ENCODE peak calls at places on chromosomes 6 and 20, in nine cellular contexts. S is adrenal gland, M is K562, X is prostate gland, A is tibial nerve, Z is ovary, T is spleen, P is Peyer's patch, L is body of pancreas. E is an unnamed sample.

GRCh38 chr6:158684745-158685355 is 35.0 kb downstream of the SYTL3 start:
- DNase-seq in S (no peak), M (no peak), X (no peak), A (no peak), Z (no peak), T (no peak), P (no peak), L (no peak), E (no peak)

GRCh38 chr6:159983641-159984080 is 14.8 kb downstream of the IGF2R start:
- DNase-seq in S (no peak), M (no peak), X (no peak), A (no peak), Z (no peak), T (no peak), P (no peak), L (no peak), E (no peak)

GRCh38 chr6:34067814-34068213 is 78.1 kb downstream of the GRM4 start:
- DNase-seq in S (no peak), M (peak; percentile 28), X (no peak), A (no peak), Z (no peak), T (no peak), P (no peak), L (no peak), E (no peak)

GRCh38 chr20:10381477-10381876 is 52.5 kb downstream of the MKKS start:
- DNase-seq in S (no peak), M (no peak), X (no peak), A (no peak), Z (no peak), T (no peak), P (no peak), L (no peak), E (no peak)

GRCh38 chr20:48984575-48985219 is 61.4 kb upstream of the CSE1L start:
- DNase-seq in S (no peak), M (no peak), X (no peak), A (no peak), Z (no peak), T (no peak), P (no peak), L (peak; percentile 79), E (no peak)

GRCh38 chr6:73031094-73031782 is 194.1 kb downstream of the KHDC1L start:
- DNase-seq in S (no peak), M (no peak), X (no peak), A (no peak), Z (no peak), T (no peak), P (no peak), L (no peak), E (no peak)

GRCh38 chr6:30071081-30071818 is 4.3 kb downstream of the PPP1R11 start:
- DNase-seq in S (peak; percentile 34), M (no peak), X (no peak), A (no peak), Z (peak; percentile 70), T (peak; percentile 79), P (no peak), L (no peak), E (no peak)

GRCh38 chr6:73258721-73259120 is 4.3 kb downstream of the KHDC1 start:
- DNase-seq in S (no peak), M (no peak), X (no peak), A (no peak), Z (no peak), T (no peak), P (no peak), L (no peak), E (no peak)

GRCh38 chr6:143589162-143589561 is 77.6 kb upstream of the FUCA2 start:
- DNase-seq in S (no peak), M (no peak), X (no peak), A (no peak), Z (no peak), T (no peak), P (no peak), L (no peak), E (no peak)

GRCh38 chr6:143594647-143595046 is 83.1 kb upstream of the PHACTR2 start:
- DNase-seq in S (no peak), M (no peak), X (no peak), A (no peak), Z (no peak), T (no peak), P (no peak), L (peak; percentile 17), E (no peak)

GRCh38 chr6:143595256-143596036 is 82.3 kb upstream of the PHACTR2 start:
- DNase-seq in S (no peak), M (no peak), X (no peak), A (no peak), Z (no peak), T (no peak), P (no peak), L (no peak), E (no peak)

GRCh38 chr6:143591441-143591840 is 79.9 kb upstream of the FUCA2 start:
- DNase-seq in S (no peak), M (no peak), X (no peak), A (no peak), Z (no peak), T (no peak), P (no peak), L (no peak), E (no peak)

DNA sequence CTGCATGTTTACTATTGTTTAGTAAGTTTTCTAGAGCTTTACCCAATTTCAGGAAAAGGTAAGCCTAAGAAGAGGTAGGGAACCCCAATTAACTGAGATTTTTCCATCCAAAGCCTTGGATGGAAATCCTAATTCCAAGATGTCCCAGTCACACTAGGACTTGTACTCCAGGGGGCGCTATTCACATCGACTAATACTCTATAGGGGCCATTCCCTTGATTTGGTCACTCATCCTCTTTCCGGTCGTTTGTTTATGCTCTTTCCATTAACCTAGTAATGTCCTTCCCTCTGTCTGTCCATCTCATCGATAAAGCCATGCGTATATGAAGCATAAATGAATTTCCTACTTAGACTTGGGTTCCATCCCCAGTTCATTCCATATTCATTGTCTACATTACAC is 80.8 kb upstream of the FUCA2 start:
- DNase-seq in S (no peak), M (peak; percentile 75), X (no peak), A (no peak), Z (no peak), T (no peak), P (no peak), L (peak; percentile 45), E (no peak)
- TF ChIP-seq CTCF in S (no peak), M (peak; percentile 83), X (no peak), A (no peak), Z (no peak), T (no peak), P (no peak), L (peak; percentile 20), E (no peak)

DNA sequence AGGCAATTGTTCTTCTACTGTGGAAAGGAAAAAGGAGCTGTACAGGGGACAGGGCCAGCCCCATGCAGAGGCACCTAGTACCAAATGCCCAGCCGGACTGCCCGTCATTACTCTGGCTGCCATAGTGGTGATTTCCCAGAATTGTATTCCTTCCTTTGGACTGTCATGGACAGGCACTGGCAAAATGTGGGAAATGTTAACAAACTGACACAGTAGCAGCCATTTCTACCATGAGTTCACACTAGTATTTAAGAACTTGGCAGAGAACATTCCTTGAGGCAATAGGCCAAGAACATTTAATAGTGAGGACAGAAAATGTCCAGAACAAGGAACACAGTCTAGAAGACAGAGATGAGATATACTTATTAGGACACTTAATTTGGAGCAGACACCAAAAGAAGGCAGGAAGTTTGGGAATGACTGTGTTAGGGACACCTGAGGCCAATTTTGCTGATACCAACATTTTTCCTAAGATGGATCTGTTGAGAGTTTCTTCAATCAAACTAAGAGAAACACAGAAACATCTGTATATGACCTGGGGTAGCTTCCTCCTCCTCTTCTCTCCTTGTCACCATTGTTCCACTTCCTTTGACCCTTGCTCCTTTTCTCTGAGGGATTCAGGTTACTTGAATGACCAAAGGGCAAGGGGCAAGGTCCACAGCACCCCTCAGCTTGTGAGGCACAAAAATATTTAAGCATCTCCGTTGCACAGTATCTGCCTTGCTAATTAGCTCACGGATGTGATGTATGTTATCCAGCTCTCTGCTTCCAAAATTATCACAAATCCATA is 14.9 kb downstream of the ADTRP start:
- DNase-seq in S (no peak), M (no peak), X (no peak), A (no peak), Z (no peak), T (no peak), P (no peak), L (no peak), E (no peak)
- H3K4me3 ChIP-seq in S (no peak overlapping the region), M (no peak overlapping the region), X (no peak overlapping the region), A (no peak overlapping the region), Z (no peak overlapping the region), T (no peak overlapping the region), P (no peak overlapping the region), L (no peak overlapping the region), E (no peak overlapping the region)

DNA sequence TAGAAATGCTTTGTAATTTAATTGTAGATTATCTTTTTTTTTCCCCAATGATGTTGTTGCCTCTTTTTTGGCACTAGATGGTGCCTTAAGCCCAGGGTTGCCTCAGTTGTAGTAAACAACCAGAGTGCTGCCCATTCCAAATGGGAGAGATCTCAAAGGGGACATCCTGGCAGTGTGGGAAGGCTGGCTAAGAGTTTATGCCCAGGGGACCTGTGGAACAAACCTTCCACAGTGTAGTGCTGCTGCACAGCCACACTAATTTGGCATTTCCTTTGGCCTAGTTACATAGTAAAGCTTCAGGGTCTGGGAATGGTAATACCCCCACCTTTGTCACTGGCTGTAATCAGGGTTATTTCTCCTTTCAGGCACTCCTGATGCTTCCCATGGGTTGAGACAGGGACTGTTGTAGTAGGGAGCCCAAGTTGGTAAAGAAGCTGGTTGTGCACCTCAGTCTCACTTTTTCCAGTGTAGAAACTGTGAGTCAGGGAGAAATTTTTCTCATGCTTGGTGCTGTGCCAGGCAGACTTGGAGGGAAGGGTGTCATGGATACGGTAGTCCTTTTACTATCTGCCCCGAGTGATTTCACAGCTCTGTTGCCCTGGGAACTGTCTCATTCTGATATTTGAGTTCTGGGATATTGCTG is 177.8 kb upstream of the ECI2 start:
- DNase-seq in S (peak; percentile 59), M (no peak), X (no peak), A (no peak), Z (no peak), T (no peak), P (no peak), L (peak; percentile 42), E (peak; percentile 23)
- TF ChIP-seq POLR2A in S (no peak), M (no peak), X (no peak), A (no peak), Z (no peak), T (no peak), P (no peak), L (no peak), E (no peak)

DNA sequence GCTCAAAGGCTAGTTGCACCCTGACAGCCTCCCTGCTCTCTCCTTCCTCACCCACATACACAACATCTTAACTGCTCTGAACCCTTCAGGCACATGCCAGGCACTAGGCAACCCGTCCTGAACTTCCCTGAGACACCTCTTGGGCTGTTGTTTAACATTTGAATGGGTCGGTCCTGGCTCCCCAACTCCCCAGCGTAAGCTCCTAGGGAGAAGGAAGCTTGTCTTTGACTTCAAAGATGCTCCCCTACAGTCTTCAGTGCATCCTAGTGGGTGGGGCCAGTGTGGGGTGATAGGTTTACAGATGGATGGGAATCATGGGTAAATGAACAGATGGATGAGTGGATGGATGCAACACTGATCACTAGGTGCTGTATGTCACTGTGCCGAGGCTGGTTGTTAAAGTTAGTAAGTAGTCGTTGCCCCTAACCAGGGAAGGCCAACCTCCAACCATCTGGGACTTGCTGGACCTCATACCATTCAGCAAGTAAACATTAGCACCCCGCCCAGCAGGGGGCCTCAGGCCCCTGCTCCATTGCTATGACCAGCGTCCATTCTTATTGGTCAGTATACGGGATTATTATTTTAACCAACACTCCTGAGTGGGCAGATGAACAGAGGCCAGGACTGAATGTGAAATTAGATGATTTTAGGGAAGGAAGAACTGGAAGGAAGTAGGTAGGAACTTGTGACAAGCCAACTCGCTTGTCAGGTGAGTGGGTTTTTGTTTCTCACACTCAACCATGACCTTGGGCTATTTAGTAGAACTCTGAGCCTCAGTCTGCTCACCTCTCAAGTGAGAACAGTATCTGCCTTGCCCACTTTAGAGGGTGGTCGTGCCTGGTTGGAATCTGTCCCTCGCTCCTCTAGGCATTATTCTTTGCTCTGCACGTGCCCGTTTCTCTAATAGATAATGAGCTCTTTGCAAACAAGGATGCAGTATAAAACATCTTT is 82.9 kb upstream of the FOXP4 start:
- DNase-seq in S (peak; percentile 41), M (peak; percentile 78), X (peak; percentile 63), A (peak; percentile 60), Z (peak; percentile 80), T (no peak), P (peak; percentile 56), L (peak; percentile 88), E (peak; percentile 75)
- TF ChIP-seq CTCF in S (peak; percentile 49), M (peak; percentile 90), X (peak; percentile 32), A (peak; percentile 56), Z (peak; percentile 45), T (peak; percentile 67), P (peak; percentile 56), L (peak; percentile 83), E (peak; percentile 80)